ENCODE peak calls at places on chromosomes 6 and 20, in eight cellular contexts. Y, C, W, P, H, B, Q and A are unnamed samples.

GRCh38 chr6:30683980-30684338 is 2.5 kb downstream of the PPP1R18 start:
- DNase-seq in Y (no peak), P (no peak), W (no peak), C (no peak), H (no peak), B (no peak), Q (no peak), A (no peak)

GRCh38 chr6:46011241-46012085 is 4.2 kb downstream of the CLIC5 start:
- DNase-seq in B (no peak), Y (no peak), C (no peak), H (no peak), W (peak; percentile 27), P (no peak), Q (no peak), A (no peak)

GRCh38 chr20:59042151-59042795 is at the start of gene PRELID3B:
- DNase-seq in Q (no peak), P (no peak), W (no peak), H (no peak), B (peak; percentile 50), Y (peak; percentile 77), C (no peak), A (no peak)

GRCh38 chr6:90219168-90219985 is 77.3 kb downstream of the BACH2 start:
- DNase-seq in Y (peak; percentile 87), H (peak; percentile 90), C (peak; percentile 67), B (peak; percentile 44), Q (no peak), W (no peak), P (no peak), A (peak; percentile 74)

GRCh38 chr6:21438237-21438985 is 155.1 kb upstream of the SOX4 start:
- DNase-seq in C (no peak), Y (no peak), B (peak; percentile 7), P (no peak), H (no peak), W (no peak), Q (no peak), A (no peak)

GRCh38 chr20:35116258-35116657 is 23.7 kb upstream of the TRPC4AP start:
- DNase-seq in Y (no peak), C (no peak), Q (no peak), B (no peak), H (no peak), P (no peak), W (no peak), A (no peak)

GRCh38 chr6:33294086-33294823 is 4.5 kb downstream of the RGL2 start:
- DNase-seq in W (no peak), B (no peak), P (no peak), Q (no peak), Y (no peak), H (no peak), C (no peak), A (no peak)

GRCh38 chr6:135161996-135162395 is 19.1 kb upstream of the MYB start:
- DNase-seq in H (no peak), B (no peak), W (no peak), Q (no peak), P (no peak), C (no peak), Y (no peak), A (no peak)

GRCh38 chr20:56626367-56627121 is 2.6 kb upstream of the TFAP2C start:
- DNase-seq in P (no peak), C (no peak), W (no peak), Q (peak; percentile 76), H (no peak), B (no peak), Y (peak; percentile 63), A (no peak)

GRCh38 chr20:50281831-50282591 is 91.4 kb downstream of the CEBPB start:
- DNase-seq in H (no peak), P (no peak), C (no peak), B (no peak), W (no peak), Y (no peak), Q (no peak), A (no peak)

GRCh38 chr20:50708845-50709555 is 17.7 kb upstream of the RIPOR3 start:
- DNase-seq in W (no peak), P (no peak), Y (no peak), H (no peak), C (no peak), Q (no peak), B (no peak), A (no peak)

GRCh38 chr20:17228624-17229061 is 1.8 kb downstream of the PCSK2 start:
- DNase-seq in H (no peak), B (no peak), P (no peak), Y (no peak), Q (peak; percentile 87), W (no peak), C (no peak), A (no peak)

GRCh38 chr6:150272264-150272975 is 96.4 kb upstream of the IYD start:
- DNase-seq in B (no peak), W (no peak), P (no peak), Q (no peak), Y (no peak), H (no peak), C (no peak), A (no peak)

GRCh38 chr6:163707385-163708355 is 293.2 kb downstream of the QKI start:
- DNase-seq in Q (no peak), W (no peak), H (no peak), B (no peak), C (no peak), Y (no peak), P (no peak), A (no peak)

GRCh38 chr20:22385602-22386299 is 198.6 kb downstream of the FOXA2 start:
- DNase-seq in Q (no peak), Y (no peak), C (no peak), P (no peak), B (no peak), W (no peak), H (no peak), A (peak; percentile 33)

GRCh38 chr6:111872521-111873177 is 603 bp downstream of the FYN start:
- DNase-seq in P (no peak), W (peak; percentile 52), B (peak; percentile 48), Q (peak; percentile 89), C (no peak), Y (peak; percentile 83), H (no peak), A (peak; percentile 64)

GRCh38 chr6:158338311-158339112 is 26.2 kb downstream of the TULP4 start:
- DNase-seq in B (no peak), C (no peak), Y (no peak), P (no peak), W (no peak), H (no peak), Q (no peak), A (no peak)

GRCh38 chr6:37512400-37512958 is 12.8 kb upstream of the CCDC167 start:
- DNase-seq in W (no peak), B (no peak), Q (no peak), Y (no peak), H (no peak), P (no peak), C (no peak), A (no peak)

GRCh38 chr6:132205946-132206345 is 195.3 kb downstream of the MOXD1 start:
- DNase-seq in W (no peak), Q (no peak), C (no peak), B (peak; percentile 23), H (no peak), P (no peak), Y (no peak), A (no peak)

GRCh38 chr20:58470336-58470978 is 44.7 kb downstream of the APCDD1L start:
- DNase-seq in B (no peak), Y (no peak), Q (peak; percentile 66), P (no peak), W (no peak), C (no peak), H (no peak), A (no peak)

GRCh38 chr6:32462609-32463008 is 22.9 kb downstream of the HLA-DRA start:
- DNase-seq in W (no peak), B (no peak), P (no peak), H (no peak), Y (no peak), C (no peak), Q (no peak), A (no peak)

GRCh38 chr6:53315086-53315724 is 33.5 kb downstream of the ELOVL5 start:
- DNase-seq in P (no peak), W (no peak), B (no peak), Y (no peak), Q (no peak), H (no peak), C (no peak), A (no peak)

GRCh38 chr6:141988954-141989705 is 143.6 kb upstream of the GJE1 start:
- DNase-seq in W (no peak), B (peak; percentile 88), Q (no peak), C (peak; percentile 61), H (peak; percentile 57), P (no peak), Y (no peak), A (peak; percentile 84)

GRCh38 chr6:140012146-140012545 is 637.7 kb upstream of the CITED2 start:
- DNase-seq in H (no peak), W (no peak), B (no peak), P (no peak), Q (no peak), Y (no peak), C (no peak), A (no peak)
- TF ChIP-seq CTCF in H (no peak), W (no peak), B (no peak), P (no peak), Q (no peak), Y (no peak), C (no peak), A (no peak)

GRCh38 chr6:165985926-165986646 is 181.6 kb downstream of the TBXT start:
- DNase-seq in Y (no peak), B (no peak), W (no peak), C (no peak), Q (no peak), H (no peak), P (no peak), A (peak; percentile 34)
- H3K4me3 ChIP-seq in Y (peak overlapping the region; percentile 50), B (peak overlapping the region; percentile 51), W (no peak overlapping the region), C (no peak overlapping the region), Q (no peak overlapping the region), H (peak overlapping the region; percentile 51), P (no peak overlapping the region), A (peak overlapping the region; percentile 76)

GRCh38 chr6:154277578-154278128 is 79.0 kb downstream of the IPCEF1 start:
- DNase-seq in P (no peak), B (no peak), Y (no peak), Q (no peak), H (no peak), W (no peak), C (no peak), A (no peak)
- TF ChIP-seq CTCF in P (no peak), B (no peak), Y (no peak), Q (no peak), H (no peak), W (no peak), C (no peak), A (no peak)

DNA sequence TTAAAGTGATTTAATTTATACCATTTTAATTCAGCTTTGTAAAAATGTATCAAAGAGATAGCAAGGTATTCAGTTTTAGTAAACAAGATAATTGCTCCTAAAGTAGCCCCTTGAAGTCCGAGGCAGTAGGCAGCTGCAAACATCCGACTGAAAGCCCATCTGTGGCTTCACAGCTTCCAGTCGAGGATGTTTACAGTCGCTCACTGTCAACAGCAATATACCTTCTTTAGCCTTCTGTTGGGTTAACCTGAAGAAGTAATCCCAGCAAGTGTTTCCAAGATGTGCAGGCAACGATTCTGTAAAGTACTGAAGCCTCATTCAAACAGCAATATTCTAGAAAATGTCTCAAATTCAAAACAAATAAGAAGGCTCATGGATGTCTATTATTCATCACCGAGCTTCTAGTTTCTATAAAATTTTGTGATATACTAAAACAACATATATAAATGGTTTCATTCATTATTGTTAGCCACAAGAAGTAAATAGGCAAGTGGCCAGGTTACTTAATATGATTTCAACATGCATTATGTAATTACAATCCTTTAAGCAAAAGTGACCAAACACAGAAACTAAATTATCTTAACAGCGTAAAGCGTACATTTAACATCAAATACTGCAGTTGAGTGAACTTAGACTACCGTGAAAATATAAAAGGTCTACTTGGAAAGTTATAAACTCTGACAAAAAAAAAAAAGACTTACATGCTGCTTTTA is 115.0 kb downstream of the OGFRL1 start:
- DNase-seq in Q (no peak), P (no peak), Y (no peak), B (peak; percentile 61), C (no peak), H (no peak), W (no peak), A (peak; percentile 42)
- H3K4me3 ChIP-seq in Q (peak overlapping the region; percentile 19), P (peak overlapping the region; percentile 5), Y (no peak overlapping the region), B (no peak overlapping the region), C (no peak overlapping the region), H (peak overlapping the region; percentile 2), W (no peak overlapping the region), A (peak overlapping the region; percentile 33)